ENCODE peak calls at places on chromosomes 2 and 18, in ten cellular contexts. V, L, U, Y, M, I, D, Z, K and S are unnamed samples.

GRCh38 chr2:25374827-25375226 is 33.1 kb upstream of the DNMT3A start:
- DNase-seq in V (no peak), L (no peak), U (peak), Y (no peak), M (no peak), I (no peak), D (no peak), Z (no peak), K (no peak), S (no peak)

GRCh38 chr18:57249896-57250295 is 102.5 kb upstream of the ST8SIA3 start:
- DNase-seq in V (no peak), L (no peak), U (no peak), Y (no peak), M (no peak), I (no peak), D (no peak), Z (no peak), K (no peak), S (no peak)

GRCh38 chr2:98518106-98518505 is 73.4 kb downstream of the INPP4A start:
- DNase-seq in V (no peak), L (no peak), U (no peak), Y (peak), M (no peak), I (peak), D (peak), Z (no peak), K (peak), S (no peak)

GRCh38 chr2:236169151-236169721 is 1.1 kb upstream of the GBX2 start:
- DNase-seq in V (no peak), L (peak), U (peak), Y (no peak), M (no peak), I (no peak), D (no peak), Z (no peak), K (no peak), S (no peak)

GRCh38 chr2:9462313-9462712 is 12.0 kb upstream of the IAH1 start:
- DNase-seq in V (no peak), L (no peak), U (no peak), Y (no peak), M (no peak), I (no peak), D (no peak), Z (no peak), K (no peak), S (no peak)

GRCh38 chr2:8721410-8721809 is 39.6 kb downstream of the ID2 start:
- DNase-seq in V (no peak), L (no peak), U (no peak), Y (no peak), M (no peak), I (no peak), D (no peak), Z (no peak), K (no peak), S (no peak)

GRCh38 chr2:233012301-233012971 is 620 bp downstream of the NGEF start:
- DNase-seq in V (no peak), L (no peak), U (peak), Y (no peak), M (no peak), I (no peak), D (no peak), Z (no peak), K (no peak), S (no peak)

GRCh38 chr2:233113114-233113452 is 52.9 kb downstream of the INPP5D start:
- DNase-seq in V (no peak), L (no peak), U (no peak), Y (no peak), M (no peak), I (no peak), D (no peak), Z (no peak), K (no peak), S (no peak)

GRCh38 chr2:174003635-174004310 is 38.6 kb upstream of the SP3 start:
- DNase-seq in V (no peak), L (no peak), U (peak), Y (no peak), M (no peak), I (no peak), D (no peak), Z (no peak), K (no peak), S (peak)

GRCh38 chr2:42217914-42218313 is 48.8 kb downstream of the EML4 start:
- DNase-seq in V (no peak), L (no peak), U (no peak), Y (no peak), M (no peak), I (no peak), D (no peak), Z (no peak), K (no peak), S (no peak)

GRCh38 chr18:62505669-62506494 is 16.9 kb upstream of the ZCCHC2 start:
- DNase-seq in V (no peak), L (no peak), U (no peak), Y (peak), M (peak), I (peak), D (peak), Z (no peak), K (no peak), S (no peak)

GRCh38 chr18:23196119-23197004 is 61.1 kb downstream of the CABLES1 start:
- DNase-seq in V (no peak), L (no peak), U (peak), Y (no peak), M (no peak), I (no peak), D (no peak), Z (no peak), K (no peak), S (peak)

GRCh38 chr2:110741491-110741980 is 9.2 kb downstream of the ACOXL start:
- DNase-seq in V (no peak), L (no peak), U (peak), Y (peak), M (peak), I (no peak), D (no peak), Z (no peak), K (peak), S (peak)

GRCh38 chr2:4903676-4904348 is 788.4 kb upstream of the SOX11 start:
- DNase-seq in V (no peak), L (no peak), U (no peak), Y (no peak), M (no peak), I (no peak), D (no peak), Z (no peak), K (no peak), S (no peak)

GRCh38 chr2:20623741-20624155 is 27.1 kb downstream of the HS1BP3 start:
- DNase-seq in V (no peak), L (no peak), U (no peak), Y (no peak), M (no peak), I (no peak), D (no peak), Z (no peak), K (no peak), S (no peak)

GRCh38 chr2:16072638-16073290 is 132.4 kb downstream of the MYCN start:
- DNase-seq in V (no peak), L (no peak), U (no peak), Y (no peak), M (no peak), I (no peak), D (no peak), Z (no peak), K (no peak), S (no peak)

GRCh38 chr2:144832048-144832447 is 312.1 kb upstream of the ZEB2 start:
- DNase-seq in V (no peak), L (no peak), U (no peak), Y (no peak), M (no peak), I (no peak), D (no peak), Z (no peak), K (no peak), S (no peak)

GRCh38 chr2:85308951-85309555 is 18.7 kb downstream of the TGOLN2 start:
- DNase-seq in V (peak), L (no peak), U (no peak), Y (no peak), M (no peak), I (peak), D (peak), Z (no peak), K (no peak), S (no peak)

GRCh38 chr2:20524412-20525040 is 77.7 kb downstream of the RHOB start:
- DNase-seq in V (no peak), L (no peak), U (no peak), Y (no peak), M (no peak), I (no peak), D (no peak), Z (no peak), K (peak), S (no peak)

GRCh38 chr2:37630298-37630697 is 41.1 kb downstream of the CDC42EP3 start:
- DNase-seq in V (no peak), L (no peak), U (no peak), Y (no peak), M (no peak), I (peak), D (no peak), Z (no peak), K (no peak), S (no peak)

GRCh38 chr2:234241656-234242445 is 191.3 kb downstream of the SPP2 start:
- DNase-seq in V (peak), L (peak), U (no peak), Y (no peak), M (peak), I (peak), D (peak), Z (no peak), K (no peak), S (no peak)

GRCh38 chr2:44342854-44343253 is 18.4 kb downstream of the PREPL start:
- DNase-seq in V (peak), L (no peak), U (no peak), Y (peak), M (no peak), I (peak), D (peak), Z (no peak), K (no peak), S (peak)

GRCh38 chr2:85728883-85729824 is 24.6 kb upstream of the ATOH8 start:
- DNase-seq in V (peak), L (peak), U (peak), Y (peak), M (peak), I (peak), D (peak), Z (peak), K (peak), S (peak)

GRCh38 chr2:96135171-96135570 is 3.1 kb downstream of the ASTL start:
- DNase-seq in V (no peak), L (no peak), U (no peak), Y (no peak), M (no peak), I (no peak), D (no peak), Z (no peak), K (no peak), S (no peak)

GRCh38 chr2:129936334-129936934 is 43.0 kb upstream of the RAB6C start:
- DNase-seq in V (no peak), L (no peak), U (peak), Y (no peak), M (no peak), I (peak), D (peak), Z (no peak), K (peak), S (peak)

GRCh38 chr2:129935118-129935517 is 44.3 kb upstream of the RAB6C start:
- DNase-seq in V (no peak), L (no peak), U (no peak), Y (no peak), M (no peak), I (peak), D (no peak), Z (no peak), K (no peak), S (no peak)

GRCh38 chr2:129929321-129930290 is 49.9 kb upstream of the RAB6C start:
- DNase-seq in V (no peak), L (no peak), U (no peak), Y (no peak), M (peak), I (peak), D (no peak), Z (no peak), K (no peak), S (peak)

GRCh38 chr2:129930451-129930850 is 49.0 kb upstream of the RAB6C start:
- DNase-seq in V (no peak), L (no peak), U (no peak), Y (no peak), M (no peak), I (no peak), D (no peak), Z (no peak), K (no peak), S (no peak)

DNA sequence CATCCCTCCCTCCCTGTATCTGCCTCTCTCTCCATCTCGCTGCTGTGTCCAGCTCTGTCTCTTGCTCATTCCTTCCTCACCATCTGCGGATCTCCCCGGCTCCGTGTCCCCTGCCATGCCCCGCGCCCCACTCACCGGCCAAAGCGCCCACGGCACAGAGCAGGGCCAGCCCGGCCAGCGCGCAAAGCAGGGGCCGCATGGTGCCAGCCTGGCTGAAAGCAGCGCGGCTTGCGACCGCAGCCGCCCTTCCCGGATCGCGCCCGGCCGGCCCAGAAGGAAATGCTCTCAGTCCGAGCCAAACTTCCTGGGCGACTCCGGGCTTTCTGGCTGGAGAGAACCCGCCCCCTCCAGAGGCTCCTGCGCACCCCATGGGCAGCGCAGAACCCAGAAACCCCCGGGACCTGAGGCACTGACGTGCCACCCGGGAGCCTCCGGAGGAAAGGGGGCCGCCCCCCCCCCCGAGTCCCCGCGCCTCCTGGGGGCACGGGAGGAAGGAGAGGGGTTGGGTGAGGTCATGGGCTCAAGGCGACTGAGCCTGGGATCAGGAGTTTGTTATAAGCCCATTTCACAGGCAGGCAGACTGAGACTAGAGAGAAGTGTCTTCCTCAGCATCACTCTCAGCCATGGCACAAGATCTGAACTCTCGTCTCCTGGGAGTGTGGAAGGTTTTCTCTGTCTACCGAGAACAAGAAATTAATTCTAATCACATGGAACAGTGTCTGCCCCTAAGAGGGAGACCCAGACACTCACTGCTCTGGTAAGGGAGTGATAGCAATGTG is 45.2 kb upstream of the RAB6C start:
- DNase-seq in V (no peak), L (no peak), U (peak), Y (no peak), M (no peak), I (peak), D (no peak), Z (no peak), K (no peak), S (no peak)
- H2AFZ ChIP-seq in V (no peak), L (peak), U (no peak), Y (no peak), M (peak), I (no peak), D (no peak), Z (no peak), K (no peak), S (peak)

GRCh38 chr18:79903787-79904356 is 47.6 kb downstream of the SLC66A2 start:
- DNase-seq in V (no peak), L (no peak), U (no peak), Y (no peak), M (no peak), I (no peak), D (no peak), Z (no peak), K (no peak), S (no peak)

GRCh38 chr18:79904357-79905147 is 46.9 kb downstream of the SLC66A2 start:
- DNase-seq in V (no peak), L (no peak), U (peak), Y (no peak), M (peak), I (no peak), D (no peak), Z (no peak), K (no peak), S (no peak)

GRCh38 chr18:79906706-79907105 is 44.7 kb downstream of the SLC66A2 start:
- DNase-seq in V (no peak), L (no peak), U (no peak), Y (no peak), M (no peak), I (no peak), D (no peak), Z (no peak), K (no peak), S (no peak)

GRCh38 chr18:79905993-79906392 is 45.5 kb downstream of the SLC66A2 start:
- DNase-seq in V (no peak), L (no peak), U (no peak), Y (no peak), M (no peak), I (no peak), D (no peak), Z (no peak), K (no peak), S (no peak)

GRCh38 chr18:79905389-79905911 is 46.0 kb downstream of the SLC66A2 start:
- DNase-seq in V (peak), L (no peak), U (peak), Y (no peak), M (no peak), I (peak), D (peak), Z (no peak), K (no peak), S (no peak)
- H2AFZ ChIP-seq in V (no peak), L (no peak), U (no peak), Y (no peak), M (no peak), I (no peak), D (no peak), Z (no peak), K (no peak), S (no peak)

GRCh38 chr2:230250231-230250630 is 24.7 kb downstream of the SP140 start:
- DNase-seq in V (no peak), L (no peak), U (no peak), Y (no peak), M (no peak), I (no peak), D (no peak), Z (no peak), K (no peak), S (no peak)

GRCh38 chr2:230258483-230258882 is 32.9 kb downstream of the SP140 start:
- DNase-seq in V (no peak), L (no peak), U (no peak), Y (no peak), M (no peak), I (peak), D (peak), Z (no peak), K (no peak), S (no peak)

GRCh38 chr2:230256735-230257332 is 31.3 kb downstream of the SP140 start:
- DNase-seq in V (no peak), L (no peak), U (no peak), Y (no peak), M (no peak), I (no peak), D (no peak), Z (no peak), K (no peak), S (no peak)

DNA sequence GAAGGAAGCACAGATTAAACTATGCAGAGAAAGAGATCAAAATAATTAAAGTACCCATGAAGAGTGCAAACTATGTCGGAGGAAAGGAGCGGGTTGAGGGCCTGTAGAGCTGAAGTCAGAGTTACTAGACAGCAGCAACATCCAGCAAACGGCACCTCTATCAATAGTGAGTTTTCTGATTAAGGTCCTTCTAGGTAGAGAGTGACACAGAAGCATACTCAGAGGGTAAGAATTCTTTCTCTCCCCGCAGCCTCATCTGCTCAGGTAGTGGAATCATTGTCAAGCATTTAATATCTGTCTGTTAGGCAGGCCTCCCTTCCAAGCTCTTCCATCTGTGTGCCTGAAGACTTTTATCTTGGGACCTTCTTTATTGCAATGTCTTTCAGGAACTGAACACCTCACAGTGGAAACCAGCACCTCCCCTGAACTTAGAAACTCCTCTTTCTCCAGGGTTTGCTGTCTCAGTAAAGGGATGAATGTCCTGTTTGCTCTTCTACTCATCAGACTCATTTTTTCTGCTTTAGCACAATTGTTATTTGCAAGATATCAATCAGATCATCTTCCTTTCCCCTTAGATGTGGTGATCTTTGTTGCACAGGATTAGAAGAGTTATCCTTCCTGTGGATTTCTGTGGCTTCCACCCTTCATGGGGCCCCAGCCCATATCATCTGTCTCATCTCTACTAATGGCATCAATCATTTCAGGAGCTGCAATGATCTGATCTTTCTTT is 28.8 kb downstream of the SP140 start:
- DNase-seq in V (no peak), L (no peak), U (no peak), Y (peak), M (no peak), I (no peak), D (no peak), Z (no peak), K (no peak), S (no peak)
- H2AFZ ChIP-seq in V (no peak), L (no peak), U (no peak), Y (no peak), M (no peak), I (no peak), D (no peak), Z (no peak), K (no peak), S (no peak)

GRCh38 chr2:176763111-176763510 is 449.5 kb upstream of the HNRNPA3 start:
- DNase-seq in V (no peak), L (no peak), U (no peak), Y (no peak), M (no peak), I (peak), D (no peak), Z (no peak), K (no peak), S (no peak)
- H2AFZ ChIP-seq in V (no peak), L (no peak), U (no peak), Y (no peak), M (no peak), I (no peak), D (no peak), Z (no peak), K (no peak), S (no peak)

DNA sequence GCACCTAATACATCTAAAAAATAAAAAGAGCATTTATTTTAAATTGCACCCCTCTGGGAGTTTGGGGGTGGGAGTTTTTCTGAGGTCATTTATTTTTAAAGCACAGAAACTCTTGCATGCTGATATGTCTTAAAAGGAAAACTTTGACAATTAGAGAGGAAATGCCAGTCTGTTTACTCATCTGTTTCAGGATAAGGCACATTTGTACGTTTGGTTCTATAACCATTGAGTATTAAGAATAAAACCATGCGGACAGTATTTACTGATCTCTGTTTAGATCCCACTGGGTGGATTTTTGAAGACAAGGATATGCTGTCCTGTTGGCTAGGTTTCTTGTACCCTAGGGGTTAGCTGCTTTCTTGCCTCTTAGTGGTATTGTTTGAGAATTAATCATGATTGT is 122.9 kb downstream of the TANC1 start:
- DNase-seq in V (peak), L (no peak), U (no peak), Y (no peak), M (peak), I (peak), D (peak), Z (no peak), K (no peak), S (no peak)
- H2AFZ ChIP-seq in V (no peak), L (no peak), U (no peak), Y (no peak), M (no peak), I (no peak), D (no peak), Z (no peak), K (no peak), S (no peak)

GRCh38 chr2:71492112-71492511 is 38.8 kb downstream of the DYSF start:
- DNase-seq in V (no peak), L (no peak), U (no peak), Y (no peak), M (no peak), I (no peak), D (no peak), Z (no peak), K (no peak), S (no peak)
- H2AFZ ChIP-seq in V (no peak), L (no peak), U (no peak), Y (no peak), M (no peak), I (no peak), D (no peak), Z (no peak), K (no peak), S (no peak)